ENCODE peak calls at places on chromosome 20, in four cellular contexts. One of them, this sample, is unnamed.

GRCh38 chr20:50366270-50367103 is 143.7 kb upstream of the PTPN1 start:
- DNase-seq in A172: peak
- DNase-seq in CD4-positive, alpha-beta T cell: peak
- DNase-seq in GM12892: no peak
- DNase-seq in this sample: peak

GRCh38 chr20:5691918-5692618 is 58.1 kb upstream of the SHLD1 start:
- DNase-seq in GM12892: peak
- DNase-seq in CD4-positive, alpha-beta T cell: no peak
- DNase-seq in A172: no peak
- DNase-seq in this sample: no peak

GRCh38 chr20:35884541-35884865 is 69.8 kb downstream of the SCAND1 start:
- DNase-seq in GM12892: no peak
- DNase-seq in CD4-positive, alpha-beta T cell: no peak
- DNase-seq in A172: no peak
- DNase-seq in this sample: no peak

GRCh38 chr20:32603046-32603726 is 18.1 kb upstream of the NOL4L start:
- DNase-seq in A172: no peak
- DNase-seq in GM12892: no peak
- DNase-seq in CD4-positive, alpha-beta T cell: no peak
- DNase-seq in this sample: no peak

GRCh38 chr20:62066983-62067433 is 1.3 kb upstream of the TAF4 start:
- DNase-seq in CD4-positive, alpha-beta T cell: no peak
- DNase-seq in GM12892: peak
- DNase-seq in A172: no peak
- DNase-seq in this sample: no peak

GRCh38 chr20:44963325-44964215 is 2.7 kb upstream of the STK4 start:
- DNase-seq in A172: no peak
- DNase-seq in GM12892: no peak
- DNase-seq in CD4-positive, alpha-beta T cell: no peak
- DNase-seq in this sample: no peak

GRCh38 chr20:6007094-6007528 is 46.7 kb downstream of the LRRN4 start:
- DNase-seq in A172: no peak
- DNase-seq in GM12892: no peak
- DNase-seq in CD4-positive, alpha-beta T cell: no peak
- DNase-seq in this sample: no peak

GRCh38 chr20:59640267-59640666 is 35.9 kb downstream of the PHACTR3 start:
- DNase-seq in A172: no peak
- DNase-seq in GM12892: no peak
- DNase-seq in CD4-positive, alpha-beta T cell: no peak
- DNase-seq in this sample: no peak

GRCh38 chr20:4091332-4092135 is 76.2 kb upstream of the RNF24 start:
- DNase-seq in A172: peak
- DNase-seq in CD4-positive, alpha-beta T cell: no peak
- DNase-seq in GM12892: peak
- DNase-seq in this sample: peak

GRCh38 chr20:58891686-58892125 is 39.2 kb downstream of the GNAS start:
- DNase-seq in A172: no peak
- DNase-seq in CD4-positive, alpha-beta T cell: no peak
- DNase-seq in GM12892: no peak
- DNase-seq in this sample: no peak

GRCh38 chr20:43838703-43839060 is 76.0 kb upstream of the TOX2 start:
- DNase-seq in A172: no peak
- DNase-seq in GM12892: no peak
- DNase-seq in CD4-positive, alpha-beta T cell: no peak
- DNase-seq in this sample: no peak

GRCh38 chr20:34626978-34627377 is 49.9 kb downstream of the PIGU start:
- DNase-seq in CD4-positive, alpha-beta T cell: no peak
- DNase-seq in GM12892: no peak
- DNase-seq in A172: no peak
- DNase-seq in this sample: no peak

GRCh38 chr20:57627972-57628650 is 7.9 kb upstream of the ZBP1 start:
- DNase-seq in CD4-positive, alpha-beta T cell: peak
- DNase-seq in GM12892: no peak
- DNase-seq in A172: no peak
- DNase-seq in this sample: no peak

GRCh38 chr20:19347943-19348456 is 135.6 kb downstream of the SLC24A3 start:
- DNase-seq in A172: no peak
- DNase-seq in CD4-positive, alpha-beta T cell: no peak
- DNase-seq in GM12892: no peak
- DNase-seq in this sample: no peak

This sample was measured in RWPE1.